ENCODE peak calls at places on chromosome 18, in seven cellular contexts. One of them, this sample, is unnamed.

GRCh38 chr18:29711931-29712330 is 1330.6 kb downstream of the DSC3 start:
- DNase-seq in activated CD8-positive, alpha-beta memory T cell treated with anti-CD3 and anti-CD28 coated beads for 24 hours: no peak
- DNase-seq in putamen: no peak
- DNase-seq in SK-N-SH: no peak
- DNase-seq in fibroblast of pulmonary artery: no peak
- DNase-seq in activated CD4-positive, alpha-beta T cell treated with anti-CD3 and anti-CD28 coated beads, Interleukin-2, amount 10 ng/mL, durations not matched to agents 7 days and 5 days: no peak
- DNase-seq in HTR-8/SVneo: no peak
- DNase-seq in this sample: no peak

GRCh38 chr18:58105206-58105907 is 61.3 kb downstream of the NEDD4L start:
- DNase-seq in activated CD8-positive, alpha-beta memory T cell treated with anti-CD3 and anti-CD28 coated beads for 24 hours: no peak
- DNase-seq in HTR-8/SVneo: no peak
- DNase-seq in SK-N-SH: no peak
- DNase-seq in fibroblast of pulmonary artery: no peak
- DNase-seq in putamen: no peak
- DNase-seq in activated CD4-positive, alpha-beta T cell treated with anti-CD3 and anti-CD28 coated beads, Interleukin-2, amount 10 ng/mL, durations not matched to agents 7 days and 5 days: no peak
- DNase-seq in this sample: no peak

GRCh38 chr18:7084080-7084765 is 33.4 kb downstream of the LAMA1 start:
- DNase-seq in HTR-8/SVneo: peak; percentile 38
- DNase-seq in activated CD4-positive, alpha-beta T cell treated with anti-CD3 and anti-CD28 coated beads, Interleukin-2, amount 10 ng/mL, durations not matched to agents 7 days and 5 days: no peak
- DNase-seq in putamen: no peak
- DNase-seq in activated CD8-positive, alpha-beta memory T cell treated with anti-CD3 and anti-CD28 coated beads for 24 hours: no peak
- DNase-seq in fibroblast of pulmonary artery: peak; percentile 70
- DNase-seq in SK-N-SH: no peak
- DNase-seq in this sample: peak; percentile 9

GRCh38 chr18:46393230-46393629 is 263.8 kb downstream of the LOXHD1 start:
- DNase-seq in SK-N-SH: peak; percentile 47
- DNase-seq in putamen: no peak
- DNase-seq in HTR-8/SVneo: no peak
- DNase-seq in activated CD8-positive, alpha-beta memory T cell treated with anti-CD3 and anti-CD28 coated beads for 24 hours: no peak
- DNase-seq in activated CD4-positive, alpha-beta T cell treated with anti-CD3 and anti-CD28 coated beads, Interleukin-2, amount 10 ng/mL, durations not matched to agents 7 days and 5 days: no peak
- DNase-seq in fibroblast of pulmonary artery: no peak
- DNase-seq in this sample: no peak

GRCh38 chr18:58970943-58971799 is 106.5 kb downstream of the ZNF532 start:
- DNase-seq in activated CD8-positive, alpha-beta memory T cell treated with anti-CD3 and anti-CD28 coated beads for 24 hours: no peak
- DNase-seq in activated CD4-positive, alpha-beta T cell treated with anti-CD3 and anti-CD28 coated beads, Interleukin-2, amount 10 ng/mL, durations not matched to agents 7 days and 5 days: no peak
- DNase-seq in putamen: no peak
- DNase-seq in SK-N-SH: no peak
- DNase-seq in HTR-8/SVneo: no peak
- DNase-seq in fibroblast of pulmonary artery: no peak
- DNase-seq in this sample: no peak

GRCh38 chr18:21914739-21915319 is 174.2 kb downstream of the MIB1 start:
- DNase-seq in fibroblast of pulmonary artery: peak; percentile 84
- DNase-seq in SK-N-SH: peak; percentile 31
- DNase-seq in activated CD4-positive, alpha-beta T cell treated with anti-CD3 and anti-CD28 coated beads, Interleukin-2, amount 10 ng/mL, durations not matched to agents 7 days and 5 days: no peak
- DNase-seq in putamen: no peak
- DNase-seq in activated CD8-positive, alpha-beta memory T cell treated with anti-CD3 and anti-CD28 coated beads for 24 hours: no peak
- DNase-seq in HTR-8/SVneo: peak; percentile 38
- DNase-seq in this sample: no peak

GRCh38 chr18:48944634-48945033 is 6.1 kb downstream of the SMAD7 start:
- DNase-seq in fibroblast of pulmonary artery: peak; percentile 65
- DNase-seq in HTR-8/SVneo: no peak
- DNase-seq in putamen: no peak
- DNase-seq in activated CD4-positive, alpha-beta T cell treated with anti-CD3 and anti-CD28 coated beads, Interleukin-2, amount 10 ng/mL, durations not matched to agents 7 days and 5 days: no peak
- DNase-seq in activated CD8-positive, alpha-beta memory T cell treated with anti-CD3 and anti-CD28 coated beads for 24 hours: no peak
- DNase-seq in SK-N-SH: no peak
- DNase-seq in this sample: no peak

GRCh38 chr18:55141318-55141717 is 182.1 kb upstream of the CCDC68 start:
- DNase-seq in HTR-8/SVneo: no peak
- DNase-seq in SK-N-SH: no peak
- DNase-seq in putamen: no peak
- DNase-seq in activated CD4-positive, alpha-beta T cell treated with anti-CD3 and anti-CD28 coated beads, Interleukin-2, amount 10 ng/mL, durations not matched to agents 7 days and 5 days: no peak
- DNase-seq in activated CD8-positive, alpha-beta memory T cell treated with anti-CD3 and anti-CD28 coated beads for 24 hours: no peak
- DNase-seq in fibroblast of pulmonary artery: no peak
- DNase-seq in this sample: peak; percentile 41

GRCh38 chr18:4004176-4004829 is 450.8 kb downstream of the DLGAP1 start:
- DNase-seq in activated CD4-positive, alpha-beta T cell treated with anti-CD3 and anti-CD28 coated beads, Interleukin-2, amount 10 ng/mL, durations not matched to agents 7 days and 5 days: no peak
- DNase-seq in SK-N-SH: no peak
- DNase-seq in activated CD8-positive, alpha-beta memory T cell treated with anti-CD3 and anti-CD28 coated beads for 24 hours: no peak
- DNase-seq in putamen: no peak
- DNase-seq in fibroblast of pulmonary artery: no peak
- DNase-seq in HTR-8/SVneo: no peak
- DNase-seq in this sample: no peak

GRCh38 chr18:68233043-68233442 is 481.9 kb downstream of the TMX3 start:
- DNase-seq in fibroblast of pulmonary artery: no peak
- DNase-seq in activated CD4-positive, alpha-beta T cell treated with anti-CD3 and anti-CD28 coated beads, Interleukin-2, amount 10 ng/mL, durations not matched to agents 7 days and 5 days: no peak
- DNase-seq in SK-N-SH: no peak
- DNase-seq in HTR-8/SVneo: no peak
- DNase-seq in activated CD8-positive, alpha-beta memory T cell treated with anti-CD3 and anti-CD28 coated beads for 24 hours: no peak
- DNase-seq in putamen: no peak
- DNase-seq in this sample: no peak